ENCODE peak calls at places on chromosome 4, in six cellular contexts. C is HEK293T; G is neural progenitor cell; O is cardiac fibroblast; W is activated CD4-positive, alpha-beta T cell treated with anti-CD3 and anti-CD28 coated beads for 4 hours; R is iPS-NIHi11. E is an unnamed sample.

GRCh38 chr4:103443324-103443723 is 245.2 kb upstream of the CENPE start:
- DNase-seq in C (no peak), G (no peak), O (no peak), W (no peak), R (no peak), E (peak)

GRCh38 chr4:61200195-61200990 is at the start of gene ADGRL3:
- DNase-seq in C (peak), G (peak), O (peak), W (no peak), R (peak), E (no peak)

GRCh38 chr4:74111990-74112389 is 13.0 kb upstream of the CXCL2 start:
- DNase-seq in C (no peak), G (peak), O (peak), W (no peak), R (no peak), E (no peak)

GRCh38 chr4:184330008-184330400 is 112.3 kb upstream of the ENPP6 start:
- DNase-seq in C (no peak), G (no peak), O (no peak), W (no peak), R (no peak), E (peak)

GRCh38 chr4:26701095-26701494 is 117.2 kb downstream of the TBC1D19 start:
- DNase-seq in C (no peak), G (no peak), O (no peak), W (no peak), R (no peak), E (no peak)

GRCh38 chr4:2069161-2069971 is 10.2 kb downstream of the NAT8L start:
- DNase-seq in C (no peak), G (no peak), O (no peak), W (no peak), R (no peak), E (no peak)

GRCh38 chr4:140343303-140343702 is 30.1 kb upstream of the SCOC start:
- DNase-seq in C (no peak), G (no peak), O (peak), W (no peak), R (peak), E (no peak)

GRCh38 chr4:23855912-23856605 is 33.8 kb downstream of the PPARGC1A start:
- DNase-seq in C (no peak), G (no peak), O (peak), W (no peak), R (no peak), E (peak)

GRCh38 chr4:55406545-55406944 is 10.8 kb downstream of the TMEM165 start:
- DNase-seq in C (no peak), G (no peak), O (no peak), W (no peak), R (no peak), E (no peak)

GRCh38 chr4:80365928-80366327 is 30.4 kb downstream of the CFAP299 start:
- DNase-seq in C (peak), G (peak), O (peak), W (peak), R (peak), E (peak)

GRCh38 chr4:71772592-71772991 is 11.3 kb downstream of the GC start:
- DNase-seq in C (no peak), G (no peak), O (no peak), W (no peak), R (no peak), E (no peak)

GRCh38 chr4:18404642-18405041 is 383.1 kb upstream of the LCORL start:
- DNase-seq in C (no peak), G (no peak), O (no peak), W (no peak), R (no peak), E (no peak)

GRCh38 chr4:168585168-168586091 is 88.6 kb downstream of the PALLD start:
- DNase-seq in C (peak), G (peak), O (peak), W (no peak), R (peak), E (peak)

GRCh38 chr4:54085284-54085683 is 14.7 kb upstream of the GSX2 start:
- DNase-seq in C (no peak), G (no peak), O (peak), W (no peak), R (no peak), E (peak)

GRCh38 chr4:68654946-68655721 is 15.3 kb downstream of the UGT2B15 start:
- DNase-seq in C (no peak), G (no peak), O (no peak), W (no peak), R (no peak), E (no peak)

GRCh38 chr4:74057588-74057987 is 19.1 kb upstream of the CXCL3 start:
- DNase-seq in C (no peak), G (no peak), O (no peak), W (no peak), R (no peak), E (no peak)

GRCh38 chr4:113760094-113760851 is 1.3 kb downstream of the CAMK2D start:
- DNase-seq in C (peak), G (peak), O (peak), W (peak), R (peak), E (peak)

GRCh38 chr4:10160280-10160856 is 43.8 kb upstream of the WDR1 start:
- DNase-seq in C (no peak), G (peak), O (peak), W (no peak), R (peak), E (peak)

GRCh38 chr4:77600521-77601451 is 4.8 kb upstream of the CXCL13 start:
- DNase-seq in C (peak), G (peak), O (peak), W (peak), R (peak), E (peak)

GRCh38 chr4:185682236-185682635 is 129.8 kb downstream of the SORBS2 start:
- DNase-seq in C (no peak), G (no peak), O (peak), W (no peak), R (no peak), E (no peak)

E was measured in SK-MEL-5.